ENCODE peak calls at places on chromosome 16, in ten cellular contexts. One of them, this sample, is unnamed. For H3K4me1 and H3K36me3, the result is how much of the 10 kb centered on the place peaks cover.

GRCh38 chr16:3431779-3432219 is 11.5 kb downstream of the ZNF597 start:
- DNase-seq in Peyer's patch: peak
- DNase-seq in HCT116: no peak
- DNase-seq in spleen: peak
- DNase-seq in mucosa of descending colon: peak
- DNase-seq in colonic mucosa: peak
- DNase-seq in mesendoderm: no peak
- DNase-seq in right lobe of liver: peak
- DNase-seq in IMR-90: peak
- DNase-seq in A673: peak
- DNase-seq in this sample: peak

GRCh38 chr16:67017810-67018488 is 11.0 kb upstream of the CBFB start:
- DNase-seq in A673: peak
- DNase-seq in IMR-90: peak
- DNase-seq in colonic mucosa: peak
- DNase-seq in mucosa of descending colon: peak
- DNase-seq in HCT116: peak
- DNase-seq in Peyer's patch: peak
- DNase-seq in spleen: peak
- DNase-seq in right lobe of liver: peak
- DNase-seq in mesendoderm: peak
- DNase-seq in this sample: peak

GRCh38 chr16:11392041-11392581 is 46.9 kb downstream of the RMI2 start:
- DNase-seq in mesendoderm: no peak
- DNase-seq in mucosa of descending colon: no peak
- DNase-seq in A673: no peak
- DNase-seq in Peyer's patch: no peak
- DNase-seq in right lobe of liver: no peak
- DNase-seq in colonic mucosa: no peak
- DNase-seq in HCT116: no peak
- DNase-seq in spleen: peak
- DNase-seq in IMR-90: no peak
- DNase-seq in this sample: no peak

GRCh38 chr16:19136549-19137196 is 22.9 kb downstream of the ITPRIPL2 start:
- DNase-seq in spleen: no peak
- DNase-seq in A673: no peak
- DNase-seq in Peyer's patch: no peak
- DNase-seq in HCT116: no peak
- DNase-seq in colonic mucosa: peak
- DNase-seq in mucosa of descending colon: no peak
- DNase-seq in right lobe of liver: no peak
- DNase-seq in mesendoderm: no peak
- DNase-seq in IMR-90: peak
- DNase-seq in this sample: no peak

GRCh38 chr16:67667817-67668494 is 1.3 kb downstream of the C16orf86 start:
- DNase-seq in spleen: peak
- DNase-seq in HCT116: peak
- DNase-seq in IMR-90: peak
- DNase-seq in A673: peak
- DNase-seq in Peyer's patch: peak
- DNase-seq in mesendoderm: peak
- DNase-seq in right lobe of liver: peak
- DNase-seq in mucosa of descending colon: peak
- DNase-seq in colonic mucosa: peak
- DNase-seq in this sample: peak

GRCh38 chr16:19073863-19074262 is 6.4 kb downstream of the COQ7 start:
- DNase-seq in colonic mucosa: no peak
- DNase-seq in mesendoderm: no peak
- DNase-seq in spleen: no peak
- DNase-seq in mucosa of descending colon: no peak
- DNase-seq in right lobe of liver: no peak
- DNase-seq in IMR-90: no peak
- DNase-seq in A673: no peak
- DNase-seq in Peyer's patch: no peak
- DNase-seq in HCT116: no peak
- DNase-seq in this sample: no peak

GRCh38 chr16:82609140-82609539 is 17.6 kb upstream of the CDH13 start:
- DNase-seq in HCT116: no peak
- DNase-seq in spleen: no peak
- DNase-seq in Peyer's patch: no peak
- DNase-seq in mesendoderm: no peak
- DNase-seq in IMR-90: no peak
- DNase-seq in mucosa of descending colon: no peak
- DNase-seq in right lobe of liver: no peak
- DNase-seq in colonic mucosa: no peak
- DNase-seq in A673: no peak
- DNase-seq in this sample: no peak

GRCh38 chr16:52597772-52598483 is 51.0 kb upstream of the TOX3 start:
- DNase-seq in mesendoderm: peak
- DNase-seq in right lobe of liver: no peak
- DNase-seq in Peyer's patch: no peak
- DNase-seq in IMR-90: no peak
- DNase-seq in A673: no peak
- DNase-seq in spleen: no peak
- DNase-seq in mucosa of descending colon: no peak
- DNase-seq in colonic mucosa: no peak
- DNase-seq in HCT116: no peak
- DNase-seq in this sample: no peak

DNA sequence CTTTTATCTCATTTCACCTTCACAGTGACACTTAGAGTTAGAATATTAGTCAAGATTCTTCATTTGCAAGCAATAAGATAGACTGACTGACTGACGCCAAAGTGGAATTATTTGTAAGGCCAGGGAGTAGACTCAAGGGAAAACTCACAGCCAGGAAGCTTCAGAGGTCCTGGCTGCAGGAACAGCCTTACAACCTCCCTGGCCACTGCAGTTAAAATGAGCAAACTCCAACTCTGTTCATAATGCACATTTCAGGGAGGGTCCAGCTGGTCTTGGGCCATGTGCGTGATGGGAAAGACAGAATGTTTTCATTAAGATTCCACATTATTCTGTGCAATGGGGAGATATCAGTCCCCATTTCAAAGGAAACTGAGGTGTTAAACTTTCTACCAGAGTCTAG is 9.9 kb downstream of the CAPNS2 start:
- DNase-seq in mucosa of descending colon: no peak
- DNase-seq in right lobe of liver: no peak
- DNase-seq in spleen: no peak
- DNase-seq in mesendoderm: no peak
- DNase-seq in colonic mucosa: no peak
- DNase-seq in HCT116: no peak
- DNase-seq in A673: no peak
- DNase-seq in IMR-90: no peak
- DNase-seq in Peyer's patch: no peak
- DNase-seq in this sample: no peak
- H3K4me1 ChIP-seq in mucosa of descending colon: under half
- H3K4me1 ChIP-seq in right lobe of liver: under half
- H3K4me1 ChIP-seq in spleen: under half
- H3K4me1 ChIP-seq in mesendoderm: under half
- H3K4me1 ChIP-seq in colonic mucosa: under half
- H3K4me1 ChIP-seq in HCT116: under half
- H3K4me1 ChIP-seq in A673: under half
- H3K4me1 ChIP-seq in IMR-90: under half
- H3K4me1 ChIP-seq in Peyer's patch: under half
- H3K4me1 ChIP-seq in this sample: under half

GRCh38 chr16:85926370-85926769 is 27.4 kb downstream of the IRF8 start:
- DNase-seq in HCT116: no peak
- DNase-seq in mucosa of descending colon: peak
- DNase-seq in A673: no peak
- DNase-seq in colonic mucosa: no peak
- DNase-seq in spleen: no peak
- DNase-seq in mesendoderm: peak
- DNase-seq in right lobe of liver: no peak
- DNase-seq in Peyer's patch: no peak
- DNase-seq in IMR-90: no peak
- DNase-seq in this sample: no peak

GRCh38 chr16:85928411-85928820 is 29.5 kb downstream of the IRF8 start:
- DNase-seq in mesendoderm: no peak
- DNase-seq in Peyer's patch: peak
- DNase-seq in HCT116: no peak
- DNase-seq in A673: no peak
- DNase-seq in right lobe of liver: no peak
- DNase-seq in mucosa of descending colon: peak
- DNase-seq in IMR-90: peak
- DNase-seq in spleen: no peak
- DNase-seq in colonic mucosa: no peak
- DNase-seq in this sample: no peak

GRCh38 chr16:85927326-85927725 is 28.4 kb downstream of the IRF8 start:
- DNase-seq in mucosa of descending colon: peak
- DNase-seq in IMR-90: no peak
- DNase-seq in spleen: no peak
- DNase-seq in A673: no peak
- DNase-seq in right lobe of liver: no peak
- DNase-seq in HCT116: no peak
- DNase-seq in Peyer's patch: no peak
- DNase-seq in colonic mucosa: no peak
- DNase-seq in mesendoderm: no peak
- DNase-seq in this sample: no peak

GRCh38 chr16:85929259-85929704 is 30.3 kb downstream of the IRF8 start:
- DNase-seq in colonic mucosa: no peak
- DNase-seq in right lobe of liver: peak
- DNase-seq in mucosa of descending colon: peak
- DNase-seq in A673: no peak
- DNase-seq in IMR-90: no peak
- DNase-seq in spleen: no peak
- DNase-seq in HCT116: no peak
- DNase-seq in mesendoderm: peak
- DNase-seq in Peyer's patch: no peak
- DNase-seq in this sample: no peak

DNA sequence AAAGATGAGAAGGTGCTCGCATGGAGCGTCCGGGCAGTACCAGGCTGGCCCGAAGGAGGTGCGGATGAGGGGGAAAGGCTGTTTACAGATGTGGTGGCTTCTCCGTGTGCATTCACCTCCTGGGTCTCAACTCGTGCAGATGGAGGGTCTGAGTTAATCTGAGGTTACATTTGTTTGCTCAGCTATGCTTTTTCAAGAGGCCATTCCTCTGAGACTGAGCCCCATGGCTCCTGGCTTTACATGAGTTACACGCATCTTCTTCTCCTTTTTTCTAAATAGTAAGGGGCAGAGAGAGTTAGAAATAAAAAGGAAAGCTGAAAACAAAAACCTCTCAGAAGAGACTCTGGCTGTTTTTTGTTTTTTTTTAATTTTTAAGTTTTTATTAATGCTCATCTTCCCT is 29.0 kb downstream of the IRF8 start:
- DNase-seq in mesendoderm: no peak
- DNase-seq in IMR-90: no peak
- DNase-seq in colonic mucosa: no peak
- DNase-seq in HCT116: no peak
- DNase-seq in spleen: no peak
- DNase-seq in Peyer's patch: no peak
- DNase-seq in mucosa of descending colon: no peak
- DNase-seq in right lobe of liver: no peak
- DNase-seq in A673: no peak
- DNase-seq in this sample: no peak
- H3K36me3 ChIP-seq in mesendoderm: under half
- H3K36me3 ChIP-seq in IMR-90: under half
- H3K36me3 ChIP-seq in colonic mucosa: under half
- H3K36me3 ChIP-seq in HCT116: under half
- H3K36me3 ChIP-seq in spleen: under half
- H3K36me3 ChIP-seq in Peyer's patch: under half
- H3K36me3 ChIP-seq in mucosa of descending colon: under half
- H3K36me3 ChIP-seq in right lobe of liver: under half
- H3K36me3 ChIP-seq in A673: under half
- H3K36me3 ChIP-seq in this sample: under half

GRCh38 chr16:29686740-29687327 is 7.9 kb downstream of the QPRT start:
- DNase-seq in spleen: no peak
- DNase-seq in mesendoderm: no peak
- DNase-seq in mucosa of descending colon: no peak
- DNase-seq in A673: no peak
- DNase-seq in right lobe of liver: no peak
- DNase-seq in IMR-90: no peak
- DNase-seq in colonic mucosa: no peak
- DNase-seq in Peyer's patch: no peak
- DNase-seq in HCT116: no peak
- DNase-seq in this sample: no peak
- H3K4me3 ChIP-seq in spleen: no peak
- H3K4me3 ChIP-seq in mesendoderm: no peak
- H3K4me3 ChIP-seq in mucosa of descending colon: no peak
- H3K4me3 ChIP-seq in A673: no peak
- H3K4me3 ChIP-seq in right lobe of liver: no peak
- H3K4me3 ChIP-seq in IMR-90: no peak
- H3K4me3 ChIP-seq in colonic mucosa: no peak
- H3K4me3 ChIP-seq in Peyer's patch: no peak
- H3K4me3 ChIP-seq in HCT116: no peak
- H3K4me3 ChIP-seq in this sample: no peak

GRCh38 chr16:89345663-89346150 is 128.2 kb downstream of the ZNF778 start:
- DNase-seq in HCT116: no peak
- DNase-seq in colonic mucosa: no peak
- DNase-seq in Peyer's patch: no peak
- DNase-seq in mucosa of descending colon: no peak
- DNase-seq in right lobe of liver: no peak
- DNase-seq in spleen: no peak
- DNase-seq in mesendoderm: no peak
- DNase-seq in IMR-90: no peak
- DNase-seq in A673: no peak
- DNase-seq in this sample: no peak
- H3K4me1 ChIP-seq in HCT116: under half
- H3K4me1 ChIP-seq in colonic mucosa: under half
- H3K4me1 ChIP-seq in Peyer's patch: half or more
- H3K4me1 ChIP-seq in mucosa of descending colon: under half
- H3K4me1 ChIP-seq in right lobe of liver: under half
- H3K4me1 ChIP-seq in spleen: half or more
- H3K4me1 ChIP-seq in mesendoderm: under half
- H3K4me1 ChIP-seq in IMR-90: under half
- H3K4me1 ChIP-seq in A673: under half
- H3K4me1 ChIP-seq in this sample: under half

DNA sequence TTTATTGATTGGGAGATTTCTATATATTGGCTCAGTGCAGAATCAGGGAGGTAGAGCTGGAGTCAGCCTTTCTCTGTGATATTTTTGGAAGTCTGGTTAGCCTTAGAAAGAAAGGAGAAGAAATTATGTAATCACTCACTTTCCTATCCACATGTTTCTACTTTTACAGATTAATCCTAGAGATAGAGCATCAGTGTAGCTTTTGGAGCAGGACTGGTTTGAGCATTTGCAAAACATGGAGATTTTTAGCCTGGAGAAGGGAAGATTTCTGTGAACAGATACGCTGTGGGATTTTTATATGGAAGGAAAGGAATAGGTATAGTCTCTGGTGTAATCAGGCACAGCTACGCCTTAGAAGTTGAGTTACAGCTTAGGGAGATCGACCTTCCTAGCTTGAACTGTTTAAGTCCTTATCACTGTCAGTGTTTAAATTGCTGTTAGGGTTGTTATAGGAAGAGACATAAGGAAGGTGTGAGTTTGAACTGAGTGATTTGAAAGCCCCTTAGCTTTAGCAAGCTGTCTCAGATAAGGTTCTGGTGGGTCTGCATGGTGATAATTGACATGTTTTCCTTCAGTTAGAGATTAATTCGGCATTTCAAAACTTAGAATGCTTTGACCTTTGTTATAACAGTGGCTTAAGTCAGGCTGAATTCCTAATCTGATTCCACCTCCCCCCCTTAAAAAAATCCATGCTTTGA is 20.5 kb downstream of the METTL9 start:
- DNase-seq in colonic mucosa: no peak
- DNase-seq in HCT116: no peak
- DNase-seq in A673: no peak
- DNase-seq in mesendoderm: peak
- DNase-seq in spleen: no peak
- DNase-seq in Peyer's patch: no peak
- DNase-seq in right lobe of liver: no peak
- DNase-seq in mucosa of descending colon: no peak
- DNase-seq in IMR-90: no peak
- DNase-seq in this sample: no peak
- H3K36me3 ChIP-seq in colonic mucosa: under half
- H3K36me3 ChIP-seq in HCT116: under half
- H3K36me3 ChIP-seq in A673: under half
- H3K36me3 ChIP-seq in mesendoderm: under half
- H3K36me3 ChIP-seq in spleen: half or more
- H3K36me3 ChIP-seq in Peyer's patch: under half
- H3K36me3 ChIP-seq in right lobe of liver: under half
- H3K36me3 ChIP-seq in mucosa of descending colon: under half
- H3K36me3 ChIP-seq in IMR-90: under half
- H3K36me3 ChIP-seq in this sample: under half